ENCODE peak calls at places on chromosomes 16 and 17, in five cellular contexts. E, H, C, P and O are unnamed samples.
A peak's percentile ranks its signal among the peaks of the same experiment; 100 is the strongest.

GRCh38 chr16:86608301-86608747 is 30.0 kb downstream of the FOXL1 start:
- DNase-seq in H (no peak), C (no peak), P (no peak), E (peak; percentile 49), O (no peak)

GRCh38 chr16:2475413-2476344 is 752 bp downstream of the TBC1D24 start:
- DNase-seq in C (no peak), E (no peak), H (no peak), P (no peak), O (no peak)

GRCh38 chr17:67693811-67694210 is 23.9 kb upstream of the NOL11 start:
- DNase-seq in H (no peak), C (no peak), P (no peak), E (no peak), O (no peak)

GRCh38 chr17:70644093-70644492 is 474.8 kb downstream of the KCNJ2 start:
- DNase-seq in E (no peak), C (no peak), H (no peak), P (no peak), O (no peak)

GRCh38 chr16:87407511-87408112 is 15.5 kb downstream of the MAP1LC3B start:
- DNase-seq in H (peak; percentile 85), E (no peak), P (no peak), C (peak; percentile 82), O (no peak)

GRCh38 chr17:16941643-16942042 is 30.3 kb downstream of the TNFRSF13B start:
- DNase-seq in E (peak; percentile 4), P (no peak), H (peak; percentile 46), C (peak; percentile 11), O (no peak)

GRCh38 chr17:10772425-10773380 is 31.2 kb downstream of the TMEM238L start:
- DNase-seq in P (no peak), C (peak; percentile 92), E (peak; percentile 15), H (no peak), O (no peak)

GRCh38 chr17:77874303-77875050 is 84.0 kb upstream of the TNRC6C start:
- DNase-seq in P (no peak), E (no peak), H (no peak), C (no peak), O (no peak)

GRCh38 chr16:30775381-30776099 is 11.5 kb downstream of the ZNF629 start:
- DNase-seq in P (peak; percentile 80), H (peak; percentile 80), E (peak; percentile 76), C (peak; percentile 86), O (no peak)

GRCh38 chr16:72422308-72422897 is 250.4 kb upstream of the PMFBP1 start:
- DNase-seq in C (no peak), H (no peak), E (no peak), P (no peak), O (no peak)

GRCh38 chr17:82889496-82890338 is 49.9 kb upstream of the ZNF750 start:
- DNase-seq in P (no peak), C (no peak), H (no peak), E (no peak), O (no peak)

GRCh38 chr16:6955303-6955702 is 377.3 kb upstream of the RBFOX1 start:
- DNase-seq in H (no peak), C (no peak), E (no peak), P (no peak), O (no peak)

GRCh38 chr17:53466733-53467132 is 356.0 kb upstream of the KIF2B start:
- DNase-seq in P (no peak), C (no peak), H (no peak), E (no peak), O (no peak)

GRCh38 chr17:5203178-5203907 is 11.7 kb upstream of the ZNF594 start:
- DNase-seq in C (no peak), E (peak; percentile 51), P (no peak), H (peak; percentile 37), O (no peak)

GRCh38 chr16:86576591-86577313 is 1.6 kb upstream of the FOXL1 start:
- DNase-seq in E (no peak), H (peak; percentile 80), P (no peak), C (no peak), O (peak; percentile 80)

GRCh38 chr16:20910781-20911321 is 10.3 kb downstream of the LYRM1 start:
- DNase-seq in C (no peak), P (no peak), H (peak; percentile 96), E (peak; percentile 92), O (no peak)

GRCh38 chr17:77948690-77949114 is 9.8 kb upstream of the TNRC6C start:
- DNase-seq in E (peak; percentile 59), H (peak; percentile 67), C (no peak), P (no peak), O (peak; percentile 10)

GRCh38 chr17:31434404-31435050 is 43.1 kb downstream of the RAB11FIP4 start:
- DNase-seq in C (no peak), E (no peak), P (no peak), H (no peak), O (no peak)

GRCh38 chr17:65389956-65390355 is 171.5 kb downstream of the AXIN2 start:
- DNase-seq in H (peak; percentile 94), E (peak; percentile 68), C (no peak), P (no peak), O (no peak)

GRCh38 chr16:66569131-66569530 is 2.9 kb downstream of the CMTM1 start:
- DNase-seq in E (peak; percentile 87), H (peak; percentile 83), P (no peak), C (no peak), O (no peak)
- H3K4me3 ChIP-seq in E (no peak overlapping the region), H (no peak overlapping the region), P (no peak overlapping the region), C (no peak overlapping the region), O (no peak overlapping the region)

DNA sequence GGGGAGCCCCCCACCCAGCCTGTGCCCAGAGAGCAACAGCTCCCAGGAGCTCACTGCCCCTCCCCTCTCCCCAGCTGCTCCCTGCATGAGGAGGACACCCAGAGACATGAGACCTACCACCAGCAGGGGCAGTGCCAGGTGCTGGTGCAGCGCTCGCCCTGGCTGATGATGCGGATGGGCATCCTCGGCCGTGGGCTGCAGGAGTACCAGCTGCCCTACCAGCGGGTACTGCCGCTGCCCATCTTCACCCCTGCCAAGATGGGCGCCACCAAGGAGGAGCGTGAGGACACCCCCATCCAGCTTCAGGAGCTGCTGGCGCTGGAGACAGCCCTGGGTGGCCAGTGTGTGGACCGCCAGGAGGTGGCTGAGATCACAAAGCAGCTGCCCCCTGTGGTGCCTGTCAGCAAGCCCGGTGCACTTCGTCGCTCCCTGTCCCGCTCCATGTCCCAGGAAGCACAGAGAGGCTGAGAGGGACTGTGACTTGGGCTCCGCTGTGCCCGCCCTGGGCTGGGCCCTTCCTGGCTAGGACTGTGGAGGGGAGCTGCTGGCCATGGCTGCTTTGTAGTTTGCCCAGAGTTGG is 583 bp downstream of the TCAP start:
- DNase-seq in E (no peak), H (no peak), C (no peak), P (no peak), O (no peak)
- H3K27ac ChIP-seq in E (no peak overlapping the region), H (no peak overlapping the region), C (no peak overlapping the region), P (no peak overlapping the region), O (no peak overlapping the region)

GRCh38 chr17:21019976-21020575 is 22.7 kb downstream of the USP22 start:
- DNase-seq in H (no peak), E (no peak), P (no peak), C (peak; percentile 73), O (no peak)
- TF ChIP-seq CTCF in H (no peak), E (peak; percentile 27), P (no peak), C (peak; percentile 28), O (peak; percentile 27)

GRCh38 chr17:41527076-41528023 is 758 bp downstream of the KRT19 start:
- DNase-seq in H (no peak), P (peak; percentile 42), E (no peak), C (peak; percentile 59), O (no peak)
- H3K4me3 ChIP-seq in H (peak overlapping the region; percentile 42), P (peak overlapping the region; percentile 55), E (no peak overlapping the region), C (peak overlapping the region; percentile 52), O (peak overlapping the region; percentile 43)

GRCh38 chr16:35664091-35664693 is 2204.8 kb downstream of the TP53TG3F start:
- DNase-seq in C (no peak), P (no peak), E (no peak), H (no peak), O (no peak)
- H3K27ac ChIP-seq in C (no peak overlapping the region), P (no peak overlapping the region), E (no peak overlapping the region), H (no peak overlapping the region), O (no peak overlapping the region)

GRCh38 chr16:88633684-88634140 is 4.7 kb upstream of the IL17C start:
- DNase-seq in P (no peak), E (peak; percentile 13), H (no peak), C (peak; percentile 80), O (no peak)
- TF ChIP-seq CTCF in P (no peak), E (peak; percentile 30), H (no peak), C (no peak), O (peak; percentile 20)